ENCODE peak calls at places on chromosome 10, in five cellular contexts. Q is tibial nerve, M is fibroblast of lung, F is H9, H is adrenal gland. U is an unnamed sample.

GRCh38 chr10:3512263-3512662 is 272.7 kb downstream of the KLF6 start:
- DNase-seq in Q (no peak), M (no peak), H (no peak), F (no peak), U (no peak)

GRCh38 chr10:67969875-67970274 is 85.4 kb downstream of the SIRT1 start:
- DNase-seq in F (no peak), H (no peak), M (no peak), Q (no peak), U (no peak)

GRCh38 chr10:90845726-90846125 is 12.1 kb downstream of the HTR7 start:
- DNase-seq in M (no peak), Q (no peak), H (no peak), F (no peak), U (no peak)

GRCh38 chr10:11667756-11668155 is 56.3 kb upstream of the USP6NL start:
- DNase-seq in Q (no peak), H (no peak), F (no peak), M (no peak), U (no peak)

GRCh38 chr10:96565774-96566173 is 21.0 kb downstream of the TM9SF3 start:
- DNase-seq in F (no peak), M (peak; percentile 65), Q (no peak), H (no peak), U (no peak)

GRCh38 chr10:78977761-78978305 is 90.9 kb upstream of the ZMIZ1 start:
- DNase-seq in H (peak; percentile 96), F (no peak), M (peak; percentile 87), Q (peak; percentile 54), U (no peak)

GRCh38 chr10:123792579-123792978 is 99.0 kb downstream of the CPXM2 start:
- DNase-seq in Q (no peak), H (no peak), F (no peak), M (no peak), U (no peak)

GRCh38 chr10:80552151-80552646 is 14.5 kb downstream of the SH2D4B start:
- DNase-seq in Q (no peak), M (no peak), F (no peak), H (peak; percentile 7), U (no peak)

GRCh38 chr10:128066954-128067382 is 59.3 kb downstream of the MKI67 start:
- DNase-seq in F (no peak), H (no peak), Q (peak; percentile 1), M (no peak), U (no peak)

GRCh38 chr10:49596836-49597235 is 13.3 kb upstream of the SLC18A3 start:
- DNase-seq in Q (no peak), M (no peak), F (no peak), H (no peak), U (no peak)

GRCh38 chr10:6847561-6847960 is 267.5 kb upstream of the PRKCQ start:
- DNase-seq in F (no peak), H (no peak), M (no peak), Q (no peak), U (no peak)

GRCh38 chr10:59905735-59906416 is 480 bp downstream of the CCDC6 start:
- DNase-seq in F (no peak), Q (no peak), M (no peak), H (no peak), U (no peak)

GRCh38 chr10:97770265-97770664 is 1.5 kb downstream of the SFRP5 start:
- DNase-seq in M (no peak), H (no peak), Q (no peak), F (no peak), U (no peak)

GRCh38 chr10:113621799-113622198 is 42.0 kb downstream of the NRAP start:
- DNase-seq in Q (no peak), M (no peak), H (no peak), F (no peak), U (no peak)

GRCh38 chr10:122477436-122477835 is 16.1 kb downstream of the HTRA1 start:
- DNase-seq in Q (no peak), M (no peak), H (no peak), F (no peak), U (no peak)

GRCh38 chr10:32210306-32211045 is 136.5 kb downstream of the EPC1 start:
- DNase-seq in F (peak; percentile 43), H (peak; percentile 23), Q (no peak), M (peak; percentile 72), U (no peak)

GRCh38 chr10:71814923-71815411 is 36.1 kb downstream of the PSAP start:
- DNase-seq in M (no peak), F (peak; percentile 62), H (no peak), Q (no peak), U (no peak)

GRCh38 chr10:35216303-35216905 is 89.8 kb downstream of the CREM start:
- DNase-seq in F (no peak), H (peak; percentile 70), M (peak; percentile 23), Q (no peak), U (no peak)

GRCh38 chr10:44968101-44968886 is 8.7 kb downstream of the RASSF4 start:
- DNase-seq in Q (no peak), F (no peak), H (peak; percentile 47), M (peak; percentile 59), U (no peak)

GRCh38 chr10:100370976-100371706 is 24.1 kb downstream of the SCD start:
- DNase-seq in M (peak; percentile 93), H (peak; percentile 88), F (peak; percentile 83), Q (peak; percentile 68), U (peak; percentile 20)

GRCh38 chr10:46228076-46229071 is 58.4 kb upstream of the ANTXRL start:
- DNase-seq in Q (peak; percentile 56), F (peak; percentile 80), M (peak; percentile 59), H (peak; percentile 73), U (no peak)

GRCh38 chr10:74598891-74599566 is 227.4 kb upstream of the KAT6B start:
- DNase-seq in Q (no peak), M (peak; percentile 68), H (no peak), F (no peak), U (no peak)

GRCh38 chr10:122140477-122140902 is 130.6 kb upstream of the BTBD16 start:
- DNase-seq in Q (no peak), H (no peak), M (peak; percentile 58), F (no peak), U (no peak)

GRCh38 chr10:110447886-110448285 is 49.8 kb upstream of the DUSP5 start:
- DNase-seq in M (no peak), Q (no peak), F (no peak), H (no peak), U (no peak)

GRCh38 chr10:12333382-12334185 is 15.8 kb upstream of the CAMK1D start:
- DNase-seq in H (peak; percentile 89), Q (peak; percentile 42), F (no peak), M (peak; percentile 92), U (peak; percentile 8)

GRCh38 chr10:25047902-25048301 is 31.5 kb downstream of the THNSL1 start:
- DNase-seq in F (no peak), Q (no peak), M (peak; percentile 28), H (peak; percentile 25), U (no peak)

GRCh38 chr10:70478191-70479160 is at the start of gene PALD1:
- DNase-seq in Q (peak; percentile 37), H (peak; percentile 64), M (peak; percentile 33), F (peak; percentile 80), U (no peak)

GRCh38 chr10:72044417-72045041 is 43.8 kb downstream of the SPOCK2 start:
- DNase-seq in Q (no peak), F (no peak), M (peak; percentile 31), H (peak; percentile 74), U (no peak)

GRCh38 chr10:77565590-77566023 is 72.0 kb downstream of the KCNMA1 start:
- DNase-seq in F (no peak), H (no peak), Q (no peak), M (no peak), U (no peak)
- H3K9me3 ChIP-seq in F (no peaks in the 10 kb centered on the region), H (no peaks in the 10 kb centered on the region), Q (no peaks in the 10 kb centered on the region), M (no peaks in the 10 kb centered on the region), U (no peaks in the 10 kb centered on the region)

GRCh38 chr10:63753807-63754206 is 232.6 kb downstream of the REEP3 start:
- DNase-seq in M (no peak), Q (no peak), F (no peak), H (no peak), U (no peak)

GRCh38 chr10:63758080-63758479 is 236.9 kb downstream of the REEP3 start:
- DNase-seq in M (peak; percentile 46), H (no peak), F (no peak), Q (no peak), U (no peak)

GRCh38 chr10:63757067-63757466 is 235.9 kb downstream of the REEP3 start:
- DNase-seq in Q (no peak), F (no peak), M (no peak), H (no peak), U (no peak)

GRCh38 chr10:63749915-63750314 is 228.7 kb downstream of the REEP3 start:
- DNase-seq in M (no peak), Q (no peak), H (no peak), F (no peak), U (no peak)

DNA sequence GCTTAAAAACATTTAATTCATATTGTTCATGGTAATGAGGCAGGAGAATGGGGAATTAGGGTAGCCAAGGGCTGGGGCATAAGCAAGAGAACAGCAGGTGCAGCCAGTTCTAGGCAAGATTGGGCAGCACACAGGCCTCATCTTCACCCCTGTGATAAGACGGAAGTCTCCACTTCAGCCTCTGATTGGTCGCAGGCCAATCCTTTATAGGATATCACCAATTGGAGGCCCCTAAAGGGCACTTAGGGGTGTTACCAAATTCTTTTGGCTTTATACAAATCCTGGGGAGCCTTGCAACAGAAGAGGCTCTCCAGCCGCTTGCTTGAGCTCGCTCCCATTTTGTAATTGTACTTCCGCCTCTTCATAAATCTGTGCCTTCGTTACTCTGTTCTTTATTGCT is 231.1 kb downstream of the REEP3 start:
- DNase-seq in H (no peak), M (no peak), Q (no peak), F (no peak), U (no peak)
- H3K9me3 ChIP-seq in H (no peaks in the 10 kb centered on the region), M (no peaks in the 10 kb centered on the region), Q (no peaks in the 10 kb centered on the region), F (no peaks in the 10 kb centered on the region), U (no peaks in the 10 kb centered on the region)

DNA sequence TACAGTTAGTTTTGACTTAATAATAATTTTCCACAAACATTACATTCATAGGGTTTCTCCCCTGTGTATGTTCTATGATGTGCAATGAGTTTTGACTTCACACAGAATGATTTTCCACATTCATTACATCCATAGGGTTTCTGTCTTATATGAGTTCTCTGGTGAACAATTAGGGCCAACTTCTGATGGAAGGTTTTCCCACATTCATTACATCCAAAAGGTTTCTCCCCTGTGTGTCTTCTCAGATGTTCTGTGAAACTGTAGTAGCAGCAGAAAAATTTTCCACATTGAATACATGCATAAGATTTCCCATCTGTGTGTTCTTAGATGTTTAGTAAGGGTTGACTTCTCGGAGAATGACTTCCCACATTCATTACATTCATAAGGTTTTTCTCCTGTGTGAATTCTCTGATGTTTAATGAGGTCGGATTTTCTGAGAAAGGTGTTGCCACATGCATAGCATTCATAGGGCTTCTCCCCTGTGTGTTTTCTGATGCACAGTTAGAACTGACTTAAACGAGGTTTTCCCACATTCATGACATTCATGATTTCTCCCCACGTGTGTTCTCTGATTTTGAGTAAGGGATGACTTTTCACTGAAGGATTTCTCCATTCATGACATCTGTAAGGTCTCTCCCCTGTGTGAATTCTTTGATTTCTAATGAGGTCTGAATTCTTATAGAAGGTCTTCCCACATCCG is 118.5 kb downstream of the ZNF33B start:
- DNase-seq in Q (no peak), H (no peak), F (no peak), M (peak; percentile 8), U (no peak)
- H3K9me3 ChIP-seq in Q (peaks cover 6% of the 10 kb centered on the region), H (peaks cover 80% of the 10 kb centered on the region), F (peaks cover 94% of the 10 kb centered on the region), M (no peaks in the 10 kb centered on the region), U (peaks cover 36% of the 10 kb centered on the region)

DNA sequence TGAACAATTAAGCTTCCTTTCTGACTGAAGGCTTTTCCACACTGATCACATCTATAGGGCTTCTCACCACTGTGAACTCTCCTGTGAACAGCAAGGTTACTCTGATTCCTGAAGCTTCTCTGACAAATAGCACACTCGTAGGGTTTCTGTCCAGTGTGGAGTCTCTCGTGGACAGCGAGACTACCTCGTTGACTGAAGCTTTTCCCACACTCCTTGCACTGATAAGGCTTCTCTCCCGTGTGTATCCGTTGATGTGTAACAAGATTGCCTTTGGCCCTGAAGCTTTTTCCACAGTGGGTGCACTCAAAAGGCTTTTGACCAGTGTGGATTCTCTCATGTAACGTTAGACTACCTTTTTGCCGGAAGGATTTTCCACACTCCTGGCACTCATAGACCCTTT is 4.4 kb downstream of the ZNF32 start:
- DNase-seq in F (no peak), H (no peak), M (peak; percentile 57), Q (no peak), U (no peak)
- H3K9me3 ChIP-seq in F (peaks cover 43% of the 10 kb centered on the region), H (peaks cover 53% of the 10 kb centered on the region), M (peaks cover 7% of the 10 kb centered on the region), Q (peaks cover 7% of the 10 kb centered on the region), U (peaks cover 41% of the 10 kb centered on the region)

U was measured in T-helper 17 cell.